ENCODE peak calls at places on chromosomes 1 and 21, in five cellular contexts. M, Y, F, O and G are unnamed samples.

GRCh38 chr1:31434101-31434871 is 21.3 kb downstream of the SERINC2 start:
- DNase-seq in M (no peak), Y (no peak), F (no peak), O (no peak), G (no peak)

GRCh38 chr1:25806418-25806817 is 6.4 kb downstream of the SELENON start:
- DNase-seq in M (no peak), Y (peak; percentile 54), F (no peak), O (no peak), G (no peak)

GRCh38 chr1:39132505-39133339 is 71.8 kb upstream of the MACF1 start:
- DNase-seq in M (peak; percentile 44), Y (peak; percentile 97), F (peak; percentile 94), O (no peak), G (peak; percentile 46)

GRCh38 chr1:156750932-156751723 is at the start of gene HDGF:
- DNase-seq in M (no peak), Y (peak; percentile 40), F (no peak), O (peak; percentile 39), G (peak; percentile 69)

GRCh38 chr1:151511636-151512215 is 539 bp downstream of the CGN start:
- DNase-seq in M (no peak), Y (no peak), F (peak; percentile 46), O (peak; percentile 15), G (no peak)

GRCh38 chr21:43343095-43343991 is 83.6 kb downstream of the SIK1 start:
- DNase-seq in M (no peak), Y (no peak), F (peak; percentile 90), O (no peak), G (no peak)

GRCh38 chr1:12196641-12197482 is 30.1 kb downstream of the TNFRSF1B start:
- DNase-seq in M (no peak), Y (no peak), F (no peak), O (peak; percentile 35), G (no peak)

GRCh38 chr1:175904808-175905207 is 161.4 kb upstream of the TNR start:
- DNase-seq in M (no peak), Y (no peak), F (no peak), O (no peak), G (no peak)

GRCh38 chr1:28296401-28297220 is 32.2 kb upstream of the MED18 start:
- DNase-seq in M (no peak), Y (no peak), F (no peak), O (no peak), G (no peak)

GRCh38 chr1:4344065-4344753 is 310.2 kb upstream of the AJAP1 start:
- DNase-seq in M (no peak), Y (no peak), F (no peak), O (no peak), G (no peak)

GRCh38 chr21:41428847-41429246 is 2.8 kb downstream of the MX1 start:
- DNase-seq in M (no peak), Y (no peak), F (no peak), O (no peak), G (no peak)

GRCh38 chr21:29175408-29176147 is 45.1 kb downstream of the MAP3K7CL start:
- DNase-seq in M (no peak), Y (peak; percentile 98), F (peak; percentile 81), O (no peak), G (no peak)

GRCh38 chr1:86705633-86705985 is 1.2 kb downstream of the SH3GLB1 start:
- DNase-seq in M (no peak), Y (no peak), F (peak; percentile 6), O (no peak), G (no peak)

GRCh38 chr1:202192770-202193613 is 607 bp upstream of the LGR6 start:
- DNase-seq in M (no peak), Y (peak; percentile 49), F (peak; percentile 54), O (peak; percentile 43), G (no peak)

GRCh38 chr1:95829581-95829980 is 595.6 kb downstream of the RWDD3 start:
- DNase-seq in M (no peak), Y (no peak), F (no peak), O (no peak), G (no peak)

GRCh38 chr1:101664726-101665125 is 332.0 kb downstream of the OLFM3 start:
- DNase-seq in M (no peak), Y (no peak), F (no peak), O (no peak), G (no peak)

GRCh38 chr1:108881369-108881768 is 4.6 kb downstream of the GPSM2 start:
- DNase-seq in M (no peak), Y (no peak), F (no peak), O (no peak), G (no peak)

GRCh38 chr1:246418565-246419312 is 88.3 kb downstream of the SMYD3 start:
- DNase-seq in M (no peak), Y (no peak), F (no peak), O (no peak), G (no peak)

GRCh38 chr1:56526571-56527174 is 52.7 kb downstream of the PLPP3 start:
- DNase-seq in M (no peak), Y (no peak), F (no peak), O (no peak), G (no peak)

GRCh38 chr1:155227261-155228095 is 19.0 kb downstream of the MTX1 start:
- DNase-seq in M (peak; percentile 97), Y (peak; percentile 99), F (peak; percentile 98), O (peak; percentile 97), G (peak; percentile 97)

GRCh38 chr1:170765712-170766330 is 101.9 kb downstream of the PRRX1 start:
- DNase-seq in M (peak; percentile 21), Y (peak; percentile 32), F (no peak), O (peak; percentile 11), G (no peak)

GRCh38 chr1:37452416-37452815 is 22.0 kb upstream of the ZC3H12A start:
- DNase-seq in M (no peak), Y (no peak), F (no peak), O (no peak), G (no peak)

GRCh38 chr1:156801409-156802121 is 15.1 kb downstream of the SH2D2A start:
- DNase-seq in M (no peak), Y (no peak), F (no peak), O (peak; percentile 20), G (no peak)

GRCh38 chr1:8925960-8926359 is 19.7 kb upstream of the CA6 start:
- DNase-seq in M (no peak), Y (no peak), F (no peak), O (no peak), G (no peak)

GRCh38 chr1:9529190-9529589 is 10.1 kb upstream of the SLC25A33 start:
- DNase-seq in M (no peak), Y (no peak), F (no peak), O (no peak), G (no peak)

GRCh38 chr1:21333824-21334213 is 43.6 kb upstream of the ECE1 start:
- DNase-seq in M (no peak), Y (no peak), F (no peak), O (no peak), G (no peak)
- TF ChIP-seq POLR2A in M (no peak), Y (no peak), F (no peak), O (no peak), G (no peak)

GRCh38 chr1:206828765-206829164 is 36.7 kb upstream of the IL20 start:
- DNase-seq in M (no peak), Y (no peak), F (no peak), O (no peak), G (no peak)
- H3K27me3 ChIP-seq in M (peaks cover 6% of the 10 kb centered on the region), Y (peaks cover 8% of the 10 kb centered on the region), F (no peaks in the 10 kb centered on the region), O (no peaks in the 10 kb centered on the region), G (no peaks in the 10 kb centered on the region)

GRCh38 chr1:52404116-52404974 is at the start of the genes ORC1 and PRPF38A:
- DNase-seq in M (peak; percentile 95), Y (peak; percentile 97), F (peak; percentile 99), O (peak; percentile 99), G (peak; percentile 95)
- TF ChIP-seq POLR2A in M (peak; percentile 95), Y (peak; percentile 82), F (peak; percentile 50), O (peak; percentile 57), G (peak; percentile 44)

GRCh38 chr1:234321211-234321610 is 52.0 kb upstream of the COA6 start:
- DNase-seq in M (no peak), Y (no peak), F (no peak), O (no peak), G (no peak)

GRCh38 chr1:234320549-234320948 is 52.7 kb upstream of the COA6 start:
- DNase-seq in M (no peak), Y (no peak), F (peak; percentile 26), O (no peak), G (no peak)

GRCh38 chr1:234322979-234323378 is 50.3 kb upstream of the COA6 start:
- DNase-seq in M (peak; percentile 21), Y (peak; percentile 40), F (peak; percentile 49), O (no peak), G (no peak)

GRCh38 chr1:234320069-234320468 is 53.2 kb upstream of the COA6 start:
- DNase-seq in M (no peak), Y (no peak), F (no peak), O (no peak), G (no peak)

GRCh38 chr1:234322097-234322496 is 51.2 kb upstream of the COA6 start:
- DNase-seq in M (no peak), Y (no peak), F (no peak), O (no peak), G (no peak)
- H3K27me3 ChIP-seq in M (no peaks in the 10 kb centered on the region), Y (peaks cover 12% of the 10 kb centered on the region), F (no peaks in the 10 kb centered on the region), O (peaks cover 25% of the 10 kb centered on the region), G (peaks cover 2% of the 10 kb centered on the region)

GRCh38 chr1:196685506-196685905 is 33.7 kb downstream of the CFH start:
- DNase-seq in M (no peak), Y (no peak), F (no peak), O (no peak), G (no peak)

GRCh38 chr1:196690582-196690981 is 38.7 kb downstream of the CFH start:
- DNase-seq in M (no peak), Y (no peak), F (no peak), O (no peak), G (no peak)

GRCh38 chr1:196689001-196689400 is 37.2 kb downstream of the CFH start:
- DNase-seq in M (no peak), Y (no peak), F (no peak), O (no peak), G (no peak)
- TF ChIP-seq POLR2A in M (no peak), Y (no peak), F (no peak), O (no peak), G (no peak)

GRCh38 chr21:46509760-46510159 is 51.1 kb downstream of the DIP2A start:
- DNase-seq in M (peak; percentile 18), Y (peak; percentile 56), F (peak; percentile 47), O (no peak), G (no peak)

GRCh38 chr21:46517361-46517760 is 58.7 kb downstream of the DIP2A start:
- DNase-seq in M (no peak), Y (no peak), F (no peak), O (no peak), G (peak; percentile 35)

GRCh38 chr21:46516068-46516467 is 57.4 kb downstream of the DIP2A start:
- DNase-seq in M (no peak), Y (no peak), F (no peak), O (no peak), G (no peak)

GRCh38 chr21:46518983-46519583 is 60.4 kb downstream of the DIP2A start:
- DNase-seq in M (no peak), Y (no peak), F (no peak), O (no peak), G (no peak)

DNA sequence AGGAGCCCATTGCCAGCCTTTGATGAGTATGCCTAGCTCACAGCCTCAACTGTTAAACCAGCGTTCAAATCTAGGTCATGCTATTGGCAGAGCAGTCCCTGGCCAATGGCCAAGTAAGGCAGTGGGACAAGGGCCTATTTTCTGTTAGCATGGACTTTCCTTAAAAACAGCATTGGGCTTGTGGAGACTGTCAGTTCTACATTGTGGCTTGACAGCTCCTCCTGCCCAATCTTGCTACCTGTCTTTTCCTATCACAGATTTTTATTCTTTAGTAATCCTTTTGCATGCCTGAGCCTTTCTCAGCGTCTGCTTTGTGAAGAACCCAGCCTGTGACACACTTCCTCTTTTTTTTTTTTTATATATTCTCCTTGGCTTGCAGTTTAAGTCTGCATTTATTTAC is 56.4 kb downstream of the DIP2A start:
- DNase-seq in M (no peak), Y (peak; percentile 75), F (peak; percentile 33), O (peak; percentile 32), G (peak; percentile 28)
- H3K27me3 ChIP-seq in M (no peaks in the 10 kb centered on the region), Y (no peaks in the 10 kb centered on the region), F (no peaks in the 10 kb centered on the region), O (no peaks in the 10 kb centered on the region), G (no peaks in the 10 kb centered on the region)